ENCODE peak calls at places on chromosomes 11 and 22, in seven cellular contexts. Z is astrocyte of the spinal cord; H is thoracic aorta; P is suprapubic skin; K is coronary artery; L is CD8-positive, alpha-beta T cell; C is mammary epithelial cell. B is an unnamed sample.

GRCh38 chr22:25923952-25924351 is 182.0 kb downstream of the MYO18B start:
- DNase-seq in Z (no peak), K (no peak), P (no peak), H (no peak), L (no peak), C (no peak), B (no peak)

GRCh38 chr11:106161775-106162174 is 84.3 kb downstream of the AASDHPPT start:
- DNase-seq in H (no peak), C (peak; percentile 40), L (no peak), K (no peak), P (no peak), Z (no peak), B (no peak)

GRCh38 chr11:26457660-26458059 is 114.4 kb downstream of the MUC15 start:
- DNase-seq in Z (no peak), L (no peak), P (no peak), K (no peak), H (no peak), C (no peak), B (no peak)

GRCh38 chr22:19337137-19337536 is 45.6 kb upstream of the CLTCL1 start:
- DNase-seq in C (no peak), Z (no peak), P (no peak), K (no peak), L (no peak), H (no peak), B (no peak)

GRCh38 chr22:46240917-46241316 is 9.2 kb downstream of the CDPF1 start:
- DNase-seq in Z (no peak), C (no peak), H (no peak), K (no peak), L (no peak), P (no peak), B (no peak)

GRCh38 chr11:11356842-11357241 is 3.8 kb upstream of the CSNK2A3 start:
- DNase-seq in K (no peak), L (no peak), P (no peak), C (no peak), H (no peak), Z (no peak), B (no peak)

GRCh38 chr22:37130031-37130430 is 19.7 kb downstream of the IL2RB start:
- DNase-seq in K (no peak), C (no peak), L (no peak), P (no peak), H (no peak), Z (no peak), B (no peak)

GRCh38 chr11:13210424-13210823 is 67.2 kb upstream of the BMAL1 start:
- DNase-seq in H (no peak), C (peak; percentile 63), P (no peak), K (no peak), L (no peak), Z (peak; percentile 81), B (peak; percentile 88)

GRCh38 chr11:45713573-45713972 is 48.2 kb upstream of the CHST1 start:
- DNase-seq in C (peak; percentile 62), P (no peak), H (no peak), K (no peak), Z (no peak), L (no peak), B (no peak)

GRCh38 chr22:22770280-22770871 is 117.2 kb upstream of the IGLL5 start:
- DNase-seq in C (peak; percentile 10), L (peak; percentile 57), K (peak; percentile 58), H (no peak), Z (peak; percentile 4), P (no peak), B (peak; percentile 55)

GRCh38 chr11:124983674-124984511 is 29.9 kb downstream of the CCDC15 start:
- DNase-seq in H (no peak), K (no peak), Z (no peak), P (no peak), L (no peak), C (no peak), B (no peak)

GRCh38 chr11:130383363-130384168 is 44.8 kb downstream of the ADAMTS8 start:
- DNase-seq in Z (peak; percentile 99), L (no peak), C (peak; percentile 17), H (no peak), P (no peak), K (no peak), B (peak; percentile 49)

GRCh38 chr22:42977574-42977973 is 37.4 kb downstream of the PACSIN2 start:
- DNase-seq in H (no peak), P (no peak), L (no peak), Z (no peak), K (no peak), C (no peak), B (no peak)

GRCh38 chr22:45159652-45160462 is 3.9 kb upstream of the NUP50 start:
- DNase-seq in P (no peak), L (no peak), H (no peak), Z (no peak), K (no peak), C (no peak), B (no peak)

GRCh38 chr11:75326439-75326810 is 25.0 kb downstream of the ARRB1 start:
- DNase-seq in P (no peak), C (no peak), Z (no peak), H (no peak), L (no peak), K (no peak), B (no peak)

GRCh38 chr11:130177782-130178181 is 18.2 kb downstream of the ST14 start:
- DNase-seq in L (no peak), Z (no peak), P (no peak), K (no peak), H (no peak), C (no peak), B (no peak)

GRCh38 chr11:68843052-68843561 is 1.4 kb upstream of the CPT1A start:
- DNase-seq in Z (peak; percentile 56), C (no peak), H (no peak), L (peak; percentile 40), K (no peak), P (no peak), B (no peak)

GRCh38 chr11:118620529-118621070 is 13.2 kb downstream of the PHLDB1 start:
- DNase-seq in L (no peak), P (no peak), K (no peak), Z (no peak), C (no peak), H (no peak), B (no peak)

GRCh38 chr11:118621071-118621815 is 13.8 kb downstream of the PHLDB1 start:
- DNase-seq in C (peak; percentile 92), L (no peak), H (peak; percentile 79), P (peak; percentile 91), K (peak; percentile 96), Z (peak; percentile 93), B (peak; percentile 87)

GRCh38 chr11:118619444-118620205 is 12.2 kb downstream of the PHLDB1 start:
- DNase-seq in C (peak; percentile 94), P (no peak), K (no peak), H (peak; percentile 80), Z (peak; percentile 96), L (no peak), B (peak; percentile 94)

GRCh38 chr11:118618115-118618990 is 10.9 kb downstream of the PHLDB1 start:
- DNase-seq in H (no peak), C (peak; percentile 40), L (no peak), P (peak; percentile 82), Z (peak; percentile 81), K (no peak), B (peak; percentile 96)

GRCh38 chr11:118618991-118619375 is 11.6 kb downstream of the PHLDB1 start:
- DNase-seq in K (peak; percentile 90), P (no peak), C (peak; percentile 39), L (no peak), Z (peak; percentile 92), H (no peak), B (peak; percentile 93)
- H3K4me3 ChIP-seq in K (peak overlapping the region; percentile 8), P (no peak overlapping the region), C (no peak overlapping the region), L (no peak overlapping the region), Z (no peak overlapping the region), H (peak overlapping the region; percentile 31), B (no peak overlapping the region)

GRCh38 chr11:34653851-34654490 is 33.1 kb downstream of the EHF start:
- DNase-seq in L (no peak), P (no peak), H (no peak), Z (peak; percentile 90), C (peak; percentile 98), K (no peak), B (peak; percentile 99)
- TF ChIP-seq CTCF in L (no peak), P (no peak), H (no peak), Z (no peak), C (no peak), K (no peak), B (peak; percentile 6)

DNA sequence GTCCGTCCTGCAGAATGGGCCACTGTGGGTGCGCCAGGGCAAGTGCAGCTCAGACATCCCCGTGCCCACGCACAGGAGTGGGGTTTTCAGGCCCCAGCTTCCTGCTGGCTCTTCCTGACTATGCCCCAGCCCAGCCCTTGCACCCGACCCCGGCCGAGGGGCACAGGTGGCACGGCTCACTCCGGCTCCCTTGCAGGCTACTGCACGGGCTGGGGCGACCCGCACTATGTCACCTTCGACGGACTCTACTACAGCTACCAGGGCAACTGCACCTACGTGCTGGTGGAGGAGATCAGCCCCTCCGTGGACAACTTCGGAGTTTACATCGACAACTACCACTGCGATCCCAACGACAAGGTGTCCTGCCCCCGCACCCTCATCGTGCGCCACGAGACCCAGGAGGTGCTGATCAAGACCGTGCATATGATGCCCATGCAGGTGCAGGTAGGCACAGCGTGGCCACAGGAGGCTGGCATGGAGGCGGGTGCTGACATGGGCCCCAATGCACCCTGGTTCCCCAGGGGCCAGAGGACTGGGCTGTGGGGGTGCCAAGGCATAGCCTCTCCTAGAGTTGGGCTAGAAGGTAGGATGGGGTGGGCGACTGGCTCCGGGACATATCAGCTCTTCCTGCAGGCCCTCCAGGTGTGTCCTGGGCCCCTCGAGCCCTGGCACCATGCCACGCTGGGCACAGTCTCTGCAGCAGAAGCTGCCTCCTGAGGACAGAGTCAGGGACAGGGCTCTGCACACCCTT is 27.7 kb downstream of the MUC2 start:
- DNase-seq in Z (no peak), C (no peak), H (no peak), K (no peak), P (no peak), L (no peak), B (no peak)
- H3K4me3 ChIP-seq in Z (no peak overlapping the region), C (no peak overlapping the region), H (no peak overlapping the region), K (no peak overlapping the region), P (no peak overlapping the region), L (no peak overlapping the region), B (no peak overlapping the region)

GRCh38 chr11:120324932-120325810 is at the start of gene TLCD5:
- DNase-seq in P (no peak), H (no peak), L (peak; percentile 27), K (peak; percentile 84), Z (peak; percentile 71), C (peak; percentile 60), B (peak; percentile 86)
- TF ChIP-seq CTCF in P (no peak), H (no peak), L (no peak), K (no peak), Z (peak; percentile 24), C (no peak), B (peak; percentile 15)

DNA sequence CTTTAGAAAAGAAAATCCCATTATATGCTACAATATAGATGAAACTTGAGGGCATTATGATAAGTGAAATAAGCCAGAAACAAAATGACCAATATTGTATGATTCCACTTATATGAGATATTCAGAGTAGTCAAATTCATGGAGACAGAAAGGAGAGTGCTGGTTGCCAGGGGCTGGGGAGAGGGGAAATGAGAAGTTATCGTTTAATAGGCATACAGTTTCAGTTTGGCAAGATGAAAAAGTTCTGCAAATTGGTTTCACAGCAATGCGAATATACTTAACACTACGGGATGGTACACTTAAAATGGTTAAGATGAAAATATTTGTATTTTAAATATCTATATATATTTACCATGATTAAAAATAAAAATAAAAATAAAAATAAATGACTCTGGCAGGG is 31.1 kb upstream of the RDX start:
- DNase-seq in P (no peak), K (no peak), L (no peak), H (no peak), C (no peak), Z (no peak), B (no peak)
- H3K4me3 ChIP-seq in P (no peak overlapping the region), K (no peak overlapping the region), L (no peak overlapping the region), H (no peak overlapping the region), C (no peak overlapping the region), Z (no peak overlapping the region), B (no peak overlapping the region)

GRCh38 chr11:48177661-48178060 is 38.9 kb upstream of the OR4B1 start:
- DNase-seq in Z (no peak), H (no peak), P (no peak), K (no peak), L (no peak), C (no peak), B (no peak)
- TF ChIP-seq CTCF in Z (no peak), H (no peak), P (no peak), K (no peak), L (no peak), C (no peak), B (no peak)